ENCODE peak calls at places on chromosomes 5 and 9, in five cellular contexts. One of them, this sample, is unnamed.

GRCh38 chr5:150588495-150588890 is 52.0 kb upstream of the SYNPO start:
- DNase-seq in vagina: no peak
- DNase-seq in mucosa of descending colon: peak; percentile 67
- DNase-seq in CD4-positive, alpha-beta T cell: no peak
- DNase-seq in GM10248: no peak
- DNase-seq in this sample: no peak

GRCh38 chr9:77714077-77714549 is 66.0 kb upstream of the GNA14 start:
- DNase-seq in vagina: no peak
- DNase-seq in GM10248: no peak
- DNase-seq in CD4-positive, alpha-beta T cell: no peak
- DNase-seq in mucosa of descending colon: no peak
- DNase-seq in this sample: no peak

GRCh38 chr5:112257961-112258360 is 161.1 kb downstream of the EPB41L4A start:
- DNase-seq in vagina: no peak
- DNase-seq in GM10248: no peak
- DNase-seq in mucosa of descending colon: no peak
- DNase-seq in CD4-positive, alpha-beta T cell: no peak
- DNase-seq in this sample: no peak

GRCh38 chr9:138051586-138052321 is 174.2 kb downstream of the CACNA1B start:
- DNase-seq in GM10248: no peak
- DNase-seq in mucosa of descending colon: no peak
- DNase-seq in vagina: peak; percentile 81
- DNase-seq in CD4-positive, alpha-beta T cell: no peak
- DNase-seq in this sample: peak; percentile 5

GRCh38 chr9:726005-726404 is 115.5 kb upstream of the DMRT1 start:
- DNase-seq in CD4-positive, alpha-beta T cell: no peak
- DNase-seq in GM10248: no peak
- DNase-seq in mucosa of descending colon: no peak
- DNase-seq in vagina: no peak
- DNase-seq in this sample: no peak

GRCh38 chr9:127833555-127833954 is 20.9 kb downstream of the ENG start:
- DNase-seq in GM10248: no peak
- DNase-seq in vagina: no peak
- DNase-seq in CD4-positive, alpha-beta T cell: no peak
- DNase-seq in mucosa of descending colon: no peak
- DNase-seq in this sample: no peak

GRCh38 chr9:69645488-69645887 is 26.7 kb downstream of the APBA1 start:
- DNase-seq in CD4-positive, alpha-beta T cell: no peak
- DNase-seq in vagina: no peak
- DNase-seq in mucosa of descending colon: peak; percentile 63
- DNase-seq in GM10248: no peak
- DNase-seq in this sample: no peak

GRCh38 chr9:99352786-99353185 is 130.7 kb downstream of the SEC61B start:
- DNase-seq in mucosa of descending colon: no peak
- DNase-seq in vagina: no peak
- DNase-seq in GM10248: no peak
- DNase-seq in CD4-positive, alpha-beta T cell: no peak
- DNase-seq in this sample: no peak

GRCh38 chr9:112945620-112946208 is 55.0 kb upstream of the SLC46A2 start:
- DNase-seq in GM10248: no peak
- DNase-seq in CD4-positive, alpha-beta T cell: no peak
- DNase-seq in mucosa of descending colon: peak; percentile 30
- DNase-seq in vagina: no peak
- DNase-seq in this sample: no peak
- TF ChIP-seq CTCF in GM10248: no peak
- TF ChIP-seq CTCF in CD4-positive, alpha-beta T cell: no peak
- TF ChIP-seq CTCF in mucosa of descending colon: no peak
- TF ChIP-seq CTCF in vagina: no peak
- TF ChIP-seq CTCF in this sample: no peak

GRCh38 chr9:85502815-85503643 is 238.7 kb downstream of the AGTPBP1 start:
- DNase-seq in GM10248: no peak
- DNase-seq in mucosa of descending colon: no peak
- DNase-seq in vagina: no peak
- DNase-seq in CD4-positive, alpha-beta T cell: no peak
- DNase-seq in this sample: no peak
- TF ChIP-seq CTCF in GM10248: no peak
- TF ChIP-seq CTCF in mucosa of descending colon: no peak
- TF ChIP-seq CTCF in vagina: no peak
- TF ChIP-seq CTCF in CD4-positive, alpha-beta T cell: no peak
- TF ChIP-seq CTCF in this sample: no peak

GRCh38 chr9:93194584-93194983 is 10.6 kb downstream of the WNK2 start:
- DNase-seq in vagina: no peak
- DNase-seq in mucosa of descending colon: no peak
- DNase-seq in CD4-positive, alpha-beta T cell: no peak
- DNase-seq in GM10248: no peak
- DNase-seq in this sample: no peak

GRCh38 chr9:93192721-93193372 is 8.9 kb downstream of the WNK2 start:
- DNase-seq in GM10248: no peak
- DNase-seq in vagina: no peak
- DNase-seq in mucosa of descending colon: peak; percentile 48
- DNase-seq in CD4-positive, alpha-beta T cell: no peak
- DNase-seq in this sample: no peak

GRCh38 chr9:93191354-93191660 is 7.4 kb downstream of the WNK2 start:
- DNase-seq in vagina: no peak
- DNase-seq in GM10248: no peak
- DNase-seq in mucosa of descending colon: no peak
- DNase-seq in CD4-positive, alpha-beta T cell: no peak
- DNase-seq in this sample: no peak

GRCh38 chr9:93193978-93194377 is 10.0 kb downstream of the WNK2 start:
- DNase-seq in CD4-positive, alpha-beta T cell: no peak
- DNase-seq in vagina: no peak
- DNase-seq in GM10248: no peak
- DNase-seq in mucosa of descending colon: no peak
- DNase-seq in this sample: no peak

GRCh38 chr9:93193373-93193725 is 9.4 kb downstream of the WNK2 start:
- DNase-seq in vagina: no peak
- DNase-seq in mucosa of descending colon: peak; percentile 83
- DNase-seq in CD4-positive, alpha-beta T cell: no peak
- DNase-seq in GM10248: no peak
- DNase-seq in this sample: no peak
- TF ChIP-seq CTCF in vagina: no peak
- TF ChIP-seq CTCF in mucosa of descending colon: no peak
- TF ChIP-seq CTCF in CD4-positive, alpha-beta T cell: no peak
- TF ChIP-seq CTCF in GM10248: no peak
- TF ChIP-seq CTCF in this sample: no peak

GRCh38 chr5:39896706-39897105 is 471.9 kb upstream of the DAB2 start:
- DNase-seq in mucosa of descending colon: no peak
- DNase-seq in CD4-positive, alpha-beta T cell: no peak
- DNase-seq in vagina: no peak
- DNase-seq in GM10248: no peak
- DNase-seq in this sample: no peak

GRCh38 chr5:39896104-39896503 is 471.3 kb upstream of the DAB2 start:
- DNase-seq in CD4-positive, alpha-beta T cell: no peak
- DNase-seq in mucosa of descending colon: no peak
- DNase-seq in GM10248: no peak
- DNase-seq in vagina: no peak
- DNase-seq in this sample: no peak

GRCh38 chr5:39892708-39893107 is 467.9 kb upstream of the DAB2 start:
- DNase-seq in mucosa of descending colon: no peak
- DNase-seq in vagina: no peak
- DNase-seq in GM10248: no peak
- DNase-seq in CD4-positive, alpha-beta T cell: no peak
- DNase-seq in this sample: no peak

GRCh38 chr5:39891376-39891775 is 466.6 kb upstream of the DAB2 start:
- DNase-seq in GM10248: no peak
- DNase-seq in mucosa of descending colon: no peak
- DNase-seq in CD4-positive, alpha-beta T cell: no peak
- DNase-seq in vagina: no peak
- DNase-seq in this sample: no peak
- TF ChIP-seq CTCF in GM10248: no peak
- TF ChIP-seq CTCF in mucosa of descending colon: no peak
- TF ChIP-seq CTCF in CD4-positive, alpha-beta T cell: no peak
- TF ChIP-seq CTCF in vagina: no peak
- TF ChIP-seq CTCF in this sample: no peak

DNA sequence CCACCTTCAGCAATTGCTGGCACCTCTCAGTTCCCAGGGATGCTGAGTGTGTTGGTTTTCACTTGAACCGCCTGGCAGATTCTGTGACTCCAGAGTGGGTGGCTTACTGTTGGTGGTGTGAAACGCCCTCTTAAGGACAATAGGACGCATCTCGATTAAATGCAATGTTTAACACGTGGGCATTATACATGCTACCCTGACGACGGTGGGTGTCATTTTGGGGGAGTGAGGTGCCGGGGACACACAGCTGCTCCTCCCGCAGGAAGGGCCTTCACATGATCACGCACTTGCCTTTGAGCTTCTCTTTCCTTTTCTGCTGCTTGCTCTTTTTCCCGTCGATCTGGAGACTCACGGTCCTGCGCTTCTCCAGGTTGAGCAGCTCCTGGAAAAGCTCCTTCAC is 29.7 kb downstream of the DIRAS2 start:
- DNase-seq in GM10248: no peak
- DNase-seq in CD4-positive, alpha-beta T cell: no peak
- DNase-seq in mucosa of descending colon: no peak
- DNase-seq in vagina: no peak
- DNase-seq in this sample: no peak
- TF ChIP-seq CTCF in GM10248: no peak
- TF ChIP-seq CTCF in CD4-positive, alpha-beta T cell: no peak
- TF ChIP-seq CTCF in mucosa of descending colon: no peak
- TF ChIP-seq CTCF in vagina: no peak
- TF ChIP-seq CTCF in this sample: no peak

GRCh38 chr9:35687306-35687705 is 2.4 kb downstream of the TPM2 start:
- DNase-seq in mucosa of descending colon: no peak
- DNase-seq in GM10248: no peak
- DNase-seq in vagina: no peak
- DNase-seq in CD4-positive, alpha-beta T cell: no peak
- DNase-seq in this sample: no peak
- TF ChIP-seq CTCF in mucosa of descending colon: no peak
- TF ChIP-seq CTCF in GM10248: no peak
- TF ChIP-seq CTCF in vagina: no peak
- TF ChIP-seq CTCF in CD4-positive, alpha-beta T cell: no peak
- TF ChIP-seq CTCF in this sample: no peak

DNA sequence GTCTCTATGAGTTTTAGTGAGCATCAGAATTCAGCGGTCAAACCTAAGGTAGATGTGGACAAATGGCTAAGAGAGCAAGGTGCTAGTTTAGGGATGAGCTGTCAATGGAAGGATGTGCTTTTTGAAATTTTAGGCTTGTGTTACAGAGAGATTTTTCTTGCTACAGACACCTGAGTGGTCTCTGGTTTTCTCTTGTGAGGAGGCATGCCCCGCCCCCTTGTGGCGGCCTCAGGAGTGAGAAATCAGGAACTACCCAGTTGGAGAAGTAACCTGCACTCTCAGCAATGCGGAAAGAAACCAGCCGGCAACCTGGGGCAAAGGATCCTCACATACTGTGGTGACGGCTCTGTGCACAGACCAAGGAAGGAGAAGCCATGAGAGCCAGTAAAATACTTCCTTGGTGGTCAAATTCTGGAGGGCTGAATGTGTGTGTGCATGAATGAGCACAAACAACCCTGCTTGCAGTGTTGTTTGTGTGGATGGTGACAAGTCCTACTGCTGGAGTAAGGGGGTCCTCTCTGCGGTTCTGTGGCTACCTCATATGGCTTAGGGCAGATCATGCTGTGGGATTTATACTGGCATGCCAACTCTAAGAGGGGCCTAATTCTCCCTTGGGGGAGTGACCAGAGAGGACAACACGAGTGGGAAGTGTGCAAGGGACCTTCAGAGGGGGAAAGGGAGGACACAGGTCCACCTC is 16.7 kb upstream of the HSD17B4 start:
- DNase-seq in vagina: no peak
- DNase-seq in GM10248: peak; percentile 52
- DNase-seq in mucosa of descending colon: peak; percentile 70
- DNase-seq in CD4-positive, alpha-beta T cell: peak; percentile 74
- DNase-seq in this sample: peak; percentile 73
- TF ChIP-seq CTCF in vagina: no peak
- TF ChIP-seq CTCF in GM10248: peak; percentile 56
- TF ChIP-seq CTCF in mucosa of descending colon: no peak
- TF ChIP-seq CTCF in CD4-positive, alpha-beta T cell: peak; percentile 65
- TF ChIP-seq CTCF in this sample: peak; percentile 81

GRCh38 chr9:87336407-87336806 is 161.3 kb upstream of the DAPK1 start:
- DNase-seq in CD4-positive, alpha-beta T cell: no peak
- DNase-seq in mucosa of descending colon: no peak
- DNase-seq in vagina: no peak
- DNase-seq in GM10248: no peak
- DNase-seq in this sample: no peak
- TF ChIP-seq CTCF in CD4-positive, alpha-beta T cell: no peak
- TF ChIP-seq CTCF in mucosa of descending colon: no peak
- TF ChIP-seq CTCF in vagina: no peak
- TF ChIP-seq CTCF in GM10248: peak; percentile 39
- TF ChIP-seq CTCF in this sample: no peak

DNA sequence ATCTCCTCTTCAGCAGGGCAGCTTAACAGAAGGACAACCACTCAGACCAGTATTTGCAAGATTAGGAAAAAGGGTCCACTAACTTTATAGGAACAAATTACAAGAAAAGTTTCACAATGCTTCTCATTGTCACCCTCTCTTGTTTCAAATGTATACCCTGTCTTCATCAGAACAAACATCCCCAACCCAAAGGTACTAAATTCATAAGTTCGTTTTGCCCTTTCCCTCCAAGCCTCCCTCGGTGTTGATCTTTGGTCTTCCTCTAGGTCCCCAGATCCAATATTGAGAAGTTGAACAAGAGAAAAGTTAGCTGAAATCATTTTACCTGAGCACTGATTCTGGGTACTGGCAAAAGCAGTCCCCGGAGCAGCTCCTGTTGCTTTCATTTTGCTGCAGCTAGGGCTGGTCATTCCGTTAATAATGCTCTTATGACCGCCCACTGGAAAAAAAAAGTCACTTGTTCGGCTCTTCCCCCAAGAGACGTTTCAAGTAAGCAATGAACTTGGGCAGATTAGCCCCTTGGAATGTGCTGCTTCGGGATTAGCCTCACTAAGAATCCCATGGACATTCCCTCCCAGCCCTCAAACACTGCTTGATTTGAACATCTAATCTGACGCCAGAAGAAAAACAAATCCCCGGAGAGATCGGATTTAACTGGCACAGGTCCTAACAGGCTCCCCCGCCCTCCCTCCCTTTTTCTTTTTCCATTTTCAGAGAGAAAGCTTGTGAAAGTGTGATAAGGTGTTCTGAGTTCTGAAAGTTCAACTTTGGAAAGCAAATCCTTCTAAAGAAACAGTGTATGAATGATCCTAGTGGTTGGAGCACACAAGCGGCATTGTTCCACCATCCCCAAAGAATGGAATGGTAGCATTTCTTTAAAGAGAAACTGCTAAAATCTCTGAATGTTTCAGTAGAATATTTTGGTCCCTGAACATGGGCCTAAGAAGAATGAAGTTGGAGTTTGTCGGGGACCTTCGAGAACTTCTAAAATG is 252.5 kb downstream of the TRPM3 start:
- DNase-seq in GM10248: no peak
- DNase-seq in CD4-positive, alpha-beta T cell: no peak
- DNase-seq in vagina: no peak
- DNase-seq in mucosa of descending colon: no peak
- DNase-seq in this sample: no peak
- TF ChIP-seq CTCF in GM10248: no peak
- TF ChIP-seq CTCF in CD4-positive, alpha-beta T cell: no peak
- TF ChIP-seq CTCF in vagina: no peak
- TF ChIP-seq CTCF in mucosa of descending colon: no peak
- TF ChIP-seq CTCF in this sample: no peak